ENCODE peak calls at places on chromosome 18, in six cellular contexts. E, Y, S, T, B and P are unnamed samples.

GRCh38 chr18:3340015-3340681 is 78.2 kb downstream of the MYL12B start:
- DNase-seq in S (no peak), E (no peak), Y (no peak), B (no peak), T (no peak), P (no peak)

GRCh38 chr18:26741041-26741440 is 124.5 kb downstream of the AQP4 start:
- DNase-seq in B (no peak), S (peak; percentile 58), T (no peak), E (no peak), Y (no peak), P (no peak)

GRCh38 chr18:63888473-63889190 is 1.1 kb downstream of the SERPINB2 start:
- DNase-seq in T (no peak), E (no peak), Y (no peak), B (no peak), S (no peak), P (no peak)

GRCh38 chr18:23862071-23862470 is 152.5 kb upstream of the TTC39C start:
- DNase-seq in S (no peak), T (no peak), Y (peak; percentile 95), B (no peak), E (no peak), P (peak; percentile 7)

GRCh38 chr18:63138469-63139340 is 180.9 kb downstream of the BCL2 start:
- DNase-seq in B (peak; percentile 55), Y (no peak), T (peak; percentile 88), S (no peak), E (no peak), P (no peak)

GRCh38 chr18:76524900-76525698 is 30.1 kb upstream of the ZNF516 start:
- DNase-seq in E (no peak), S (no peak), Y (no peak), B (no peak), T (peak; percentile 59), P (peak; percentile 17)

GRCh38 chr18:54203914-54204313 is 20.6 kb downstream of the MBD2 start:
- DNase-seq in Y (no peak), T (no peak), B (no peak), E (no peak), S (no peak), P (no peak)

GRCh38 chr18:5370332-5370731 is 74.8 kb upstream of the ZBTB14 start:
- DNase-seq in E (no peak), S (no peak), T (no peak), Y (no peak), B (no peak), P (no peak)

GRCh38 chr18:79823120-79823519 is 25.4 kb downstream of the KCNG2 start:
- DNase-seq in E (no peak), B (no peak), S (no peak), T (peak; percentile 39), Y (no peak), P (no peak)

GRCh38 chr18:59917422-59917821 is 17.6 kb downstream of the PMAIP1 start:
- DNase-seq in Y (no peak), B (no peak), S (no peak), T (peak; percentile 24), E (no peak), P (no peak)

GRCh38 chr18:74476154-74476553 is 19.0 kb upstream of the DIPK1C start:
- DNase-seq in S (no peak), T (peak; percentile 80), Y (no peak), B (peak; percentile 24), E (no peak), P (peak; percentile 71)

GRCh38 chr18:60003610-60004185 is 103.9 kb downstream of the PMAIP1 start:
- DNase-seq in B (no peak), E (no peak), T (no peak), S (no peak), Y (no peak), P (no peak)

GRCh38 chr18:21853020-21853419 is 112.4 kb downstream of the MIB1 start:
- DNase-seq in T (no peak), B (no peak), E (no peak), S (no peak), Y (no peak), P (no peak)

GRCh38 chr18:39519741-39520140 is 1954.1 kb upstream of the CELF4 start:
- DNase-seq in Y (no peak), S (no peak), B (no peak), T (no peak), E (no peak), P (no peak)

GRCh38 chr18:23352042-23352441 is 101.0 kb upstream of the RIOK3 start:
- DNase-seq in S (no peak), T (no peak), B (no peak), E (no peak), Y (no peak), P (no peak)

GRCh38 chr18:37570336-37570930 is 4.8 kb upstream of the CELF4 start:
- DNase-seq in Y (no peak), T (no peak), B (no peak), E (no peak), S (no peak), P (no peak)

GRCh38 chr18:55743133-55743532 is 155.1 kb upstream of the TCF4 start:
- DNase-seq in B (no peak), S (no peak), E (no peak), Y (no peak), T (no peak), P (no peak)

GRCh38 chr18:41745166-41746049 is 209.6 kb upstream of the PIK3C3 start:
- DNase-seq in B (peak; percentile 53), T (peak; percentile 44), S (peak; percentile 58), E (no peak), Y (no peak), P (peak; percentile 34)

GRCh38 chr18:76844742-76845477 is 22.6 kb downstream of the ZNF236 start:
- DNase-seq in B (no peak), E (no peak), S (no peak), Y (no peak), T (no peak), P (no peak)

GRCh38 chr18:2417861-2418610 is 153.3 kb downstream of the METTL4 start:
- DNase-seq in Y (no peak), B (no peak), S (no peak), T (no peak), E (no peak), P (no peak)

GRCh38 chr18:40672590-40672989 is 1282.4 kb upstream of the PIK3C3 start:
- DNase-seq in Y (no peak), S (no peak), T (peak; percentile 2), B (no peak), E (no peak), P (no peak)

GRCh38 chr18:48866856-48867255 is 83.9 kb downstream of the SMAD7 start:
- DNase-seq in E (no peak), S (no peak), B (no peak), Y (no peak), T (no peak), P (no peak)

GRCh38 chr18:59458575-59458974 is 99.5 kb upstream of the LMAN1 start:
- DNase-seq in B (no peak), E (no peak), Y (no peak), T (no peak), S (no peak), P (no peak)

GRCh38 chr18:10353791-10354190 is 100.6 kb upstream of the APCDD1 start:
- DNase-seq in E (peak; percentile 31), S (no peak), T (no peak), Y (peak; percentile 79), B (no peak), P (no peak)

GRCh38 chr18:240175-240574 is 27.7 kb downstream of the THOC1 start:
- DNase-seq in T (no peak), B (no peak), S (no peak), Y (no peak), E (no peak), P (no peak)

GRCh38 chr18:13220326-13220991 is 1.9 kb downstream of the LDLRAD4 start:
- DNase-seq in S (no peak), T (no peak), B (no peak), Y (no peak), E (no peak), P (no peak)

GRCh38 chr18:23722646-23723045 is 33.4 kb downstream of the LAMA3 start:
- DNase-seq in E (no peak), B (no peak), T (no peak), Y (no peak), S (no peak), P (no peak)

GRCh38 chr18:78947291-78947690 is 32.3 kb upstream of the SALL3 start:
- DNase-seq in T (no peak), Y (no peak), E (no peak), B (no peak), S (no peak), P (no peak)

GRCh38 chr18:46632401-46633089 is 24.5 kb downstream of the LOXHD1 start:
- DNase-seq in B (no peak), E (no peak), T (no peak), Y (no peak), S (peak; percentile 33), P (no peak)

GRCh38 chr18:76943542-76944339 is 121.4 kb downstream of the ZNF236 start:
- DNase-seq in B (no peak), T (no peak), Y (no peak), E (no peak), S (no peak), P (no peak)

GRCh38 chr18:74242451-74243096 is 49.2 kb downstream of the CYB5A start:
- DNase-seq in S (no peak), E (no peak), T (no peak), Y (no peak), B (peak; percentile 20), P (peak; percentile 26)

GRCh38 chr18:23229472-23229871 is 94.2 kb downstream of the CABLES1 start:
- DNase-seq in B (no peak), T (no peak), E (no peak), S (no peak), Y (peak; percentile 49), P (no peak)

GRCh38 chr18:57951110-57951796 is 92.8 kb upstream of the NEDD4L start:
- DNase-seq in Y (no peak), B (no peak), T (no peak), E (no peak), S (no peak), P (no peak)

GRCh38 chr18:65659312-65659711 is 91.5 kb upstream of the CDH7 start:
- DNase-seq in E (peak; percentile 28), Y (no peak), S (no peak), B (no peak), T (no peak), P (no peak)

GRCh38 chr18:64175432-64175831 is 26.5 kb upstream of the LINC00305 start:
- DNase-seq in E (no peak), T (no peak), B (no peak), S (no peak), Y (no peak), P (no peak)